ENCODE peak calls at places on chromosome 1, in nine cellular contexts. One of them, this sample, is unnamed.
A peak's percentile ranks its signal among the peaks of the same experiment; 100 is the strongest.

GRCh38 chr1:6852136-6852890 is 67.1 kb downstream of the CAMTA1 start:
- DNase-seq in SHP77 treated with DMSO at 0.1 percent for 48 hours: no peak
- DNase-seq in psoas muscle: no peak
- DNase-seq in NB4: no peak
- DNase-seq in aorta: no peak
- DNase-seq in HT1080: no peak
- DNase-seq in neural crest cell: no peak
- DNase-seq in KBM-7: no peak
- DNase-seq in T-helper 2 cell treated with Interferon-gamma antibody and Interleukin-4, amounts not matched to agents 5 μg/mL and 100 μg/mL, for 36 hours: no peak
- DNase-seq in this sample: no peak

GRCh38 chr1:228964178-228964819 is 229.0 kb downstream of the RHOU start:
- DNase-seq in SHP77 treated with DMSO at 0.1 percent for 48 hours: no peak
- DNase-seq in psoas muscle: peak; percentile 44
- DNase-seq in NB4: no peak
- DNase-seq in aorta: no peak
- DNase-seq in HT1080: peak; percentile 58
- DNase-seq in neural crest cell: no peak
- DNase-seq in KBM-7: no peak
- DNase-seq in T-helper 2 cell treated with Interferon-gamma antibody and Interleukin-4, amounts not matched to agents 5 μg/mL and 100 μg/mL, for 36 hours: no peak
- DNase-seq in this sample: peak; percentile 84

GRCh38 chr1:69088556-69088955 is 479.2 kb upstream of the LRRC7 start:
- DNase-seq in SHP77 treated with DMSO at 0.1 percent for 48 hours: no peak
- DNase-seq in psoas muscle: no peak
- DNase-seq in NB4: no peak
- DNase-seq in aorta: no peak
- DNase-seq in HT1080: no peak
- DNase-seq in neural crest cell: no peak
- DNase-seq in KBM-7: no peak
- DNase-seq in T-helper 2 cell treated with Interferon-gamma antibody and Interleukin-4, amounts not matched to agents 5 μg/mL and 100 μg/mL, for 36 hours: no peak
- DNase-seq in this sample: no peak

GRCh38 chr1:171877711-171878110 is 36.4 kb downstream of the DNM3 start:
- DNase-seq in SHP77 treated with DMSO at 0.1 percent for 48 hours: no peak
- DNase-seq in psoas muscle: no peak
- DNase-seq in NB4: no peak
- DNase-seq in aorta: no peak
- DNase-seq in HT1080: peak; percentile 42
- DNase-seq in neural crest cell: no peak
- DNase-seq in KBM-7: no peak
- DNase-seq in T-helper 2 cell treated with Interferon-gamma antibody and Interleukin-4, amounts not matched to agents 5 μg/mL and 100 μg/mL, for 36 hours: peak; percentile 16
- DNase-seq in this sample: no peak

GRCh38 chr1:1573843-1574720 is 581 bp downstream of the SSU72 start:
- DNase-seq in SHP77 treated with DMSO at 0.1 percent for 48 hours: peak; percentile 46
- DNase-seq in psoas muscle: peak; percentile 72
- DNase-seq in NB4: peak; percentile 78
- DNase-seq in aorta: peak; percentile 78
- DNase-seq in HT1080: peak; percentile 56
- DNase-seq in neural crest cell: peak; percentile 56
- DNase-seq in KBM-7: peak; percentile 83
- DNase-seq in T-helper 2 cell treated with Interferon-gamma antibody and Interleukin-4, amounts not matched to agents 5 μg/mL and 100 μg/mL, for 36 hours: no peak
- DNase-seq in this sample: no peak

GRCh38 chr1:232306269-232306911 is 323.5 kb downstream of the SIPA1L2 start:
- DNase-seq in SHP77 treated with DMSO at 0.1 percent for 48 hours: peak; percentile 35
- DNase-seq in psoas muscle: peak; percentile 47
- DNase-seq in NB4: peak; percentile 9
- DNase-seq in aorta: peak; percentile 56
- DNase-seq in HT1080: peak; percentile 18
- DNase-seq in neural crest cell: no peak
- DNase-seq in KBM-7: no peak
- DNase-seq in T-helper 2 cell treated with Interferon-gamma antibody and Interleukin-4, amounts not matched to agents 5 μg/mL and 100 μg/mL, for 36 hours: no peak
- DNase-seq in this sample: no peak

GRCh38 chr1:151970128-151970527 is 23.5 kb downstream of the S100A10 start:
- DNase-seq in SHP77 treated with DMSO at 0.1 percent for 48 hours: no peak
- DNase-seq in psoas muscle: no peak
- DNase-seq in NB4: no peak
- DNase-seq in aorta: no peak
- DNase-seq in HT1080: no peak
- DNase-seq in neural crest cell: no peak
- DNase-seq in KBM-7: no peak
- DNase-seq in T-helper 2 cell treated with Interferon-gamma antibody and Interleukin-4, amounts not matched to agents 5 μg/mL and 100 μg/mL, for 36 hours: no peak
- DNase-seq in this sample: no peak

GRCh38 chr1:172678990-172679772 is 20.3 kb downstream of the FASLG start:
- DNase-seq in SHP77 treated with DMSO at 0.1 percent for 48 hours: no peak
- DNase-seq in psoas muscle: no peak
- DNase-seq in NB4: no peak
- DNase-seq in aorta: no peak
- DNase-seq in HT1080: no peak
- DNase-seq in neural crest cell: no peak
- DNase-seq in KBM-7: peak; percentile 17
- DNase-seq in T-helper 2 cell treated with Interferon-gamma antibody and Interleukin-4, amounts not matched to agents 5 μg/mL and 100 μg/mL, for 36 hours: no peak
- DNase-seq in this sample: no peak

GRCh38 chr1:17845583-17845982 is 90.5 kb downstream of the ACTL8 start:
- DNase-seq in SHP77 treated with DMSO at 0.1 percent for 48 hours: no peak
- DNase-seq in psoas muscle: no peak
- DNase-seq in NB4: no peak
- DNase-seq in aorta: no peak
- DNase-seq in HT1080: no peak
- DNase-seq in neural crest cell: no peak
- DNase-seq in KBM-7: no peak
- DNase-seq in T-helper 2 cell treated with Interferon-gamma antibody and Interleukin-4, amounts not matched to agents 5 μg/mL and 100 μg/mL, for 36 hours: no peak
- DNase-seq in this sample: no peak

GRCh38 chr1:79859212-79859948 is 852.9 kb upstream of the ADGRL4 start:
- DNase-seq in SHP77 treated with DMSO at 0.1 percent for 48 hours: no peak
- DNase-seq in psoas muscle: no peak
- DNase-seq in NB4: no peak
- DNase-seq in aorta: no peak
- DNase-seq in HT1080: peak; percentile 70
- DNase-seq in neural crest cell: no peak
- DNase-seq in KBM-7: no peak
- DNase-seq in T-helper 2 cell treated with Interferon-gamma antibody and Interleukin-4, amounts not matched to agents 5 μg/mL and 100 μg/mL, for 36 hours: no peak
- DNase-seq in this sample: no peak

GRCh38 chr1:167219194-167219593 is 1.5 kb upstream of the POU2F1 start:
- DNase-seq in SHP77 treated with DMSO at 0.1 percent for 48 hours: no peak
- DNase-seq in psoas muscle: no peak
- DNase-seq in NB4: no peak
- DNase-seq in aorta: no peak
- DNase-seq in HT1080: no peak
- DNase-seq in neural crest cell: no peak
- DNase-seq in KBM-7: no peak
- DNase-seq in T-helper 2 cell treated with Interferon-gamma antibody and Interleukin-4, amounts not matched to agents 5 μg/mL and 100 μg/mL, for 36 hours: no peak
- DNase-seq in this sample: no peak

This sample was measured in AG04450.